ENCODE peak calls at places on chromosomes 4 and X, in six cellular contexts. T is K562, D is GM12892, V is GM12878, G is H1, I is HepG2. P is an unnamed sample.

GRCh38 chrX:104750146-104750699 is 184.2 kb downstream of the IL1RAPL2 start:
- DNase-seq in D (no peak), T (no peak), I (no peak), G (no peak), V (no peak), P (no peak)

GRCh38 chr4:48139688-48140087 is 5.6 kb upstream of the TXK start:
- DNase-seq in I (no peak), V (no peak), G (no peak), D (no peak), T (no peak), P (no peak)

GRCh38 chr4:57039345-57039744 is 60.6 kb downstream of the POLR2B start:
- DNase-seq in I (no peak), G (no peak), T (no peak), V (no peak), D (no peak), P (no peak)

GRCh38 chr4:138301536-138301935 is 59.4 kb upstream of the SLC7A11 start:
- DNase-seq in T (no peak), I (no peak), D (no peak), V (no peak), G (no peak), P (no peak)

GRCh38 chr4:25284466-25284865 is 28.1 kb upstream of the ZCCHC4 start:
- DNase-seq in G (no peak), I (no peak), D (no peak), V (no peak), T (no peak), P (no peak)

GRCh38 chrX:76477352-76477751 is 49.8 kb downstream of the MAGEE1 start:
- DNase-seq in I (no peak), V (no peak), G (no peak), T (no peak), D (no peak), P (no peak)

GRCh38 chr4:13907255-13907751 is 279.8 kb upstream of the BOD1L1 start:
- DNase-seq in I (peak), G (no peak), V (no peak), D (no peak), T (no peak), P (no peak)

GRCh38 chrX:150203249-150203647 is 159.9 kb upstream of the MAMLD1 start:
- DNase-seq in D (no peak), T (no peak), G (no peak), I (no peak), V (peak), P (no peak)

GRCh38 chr4:183987529-183987946 is 82.4 kb downstream of the STOX2 start:
- DNase-seq in T (no peak), I (no peak), V (no peak), G (no peak), D (no peak), P (no peak)

GRCh38 chr4:147822128-147822527 is 90.2 kb downstream of the ARHGAP10 start:
- DNase-seq in I (peak), G (no peak), V (no peak), D (no peak), T (no peak), P (no peak)

GRCh38 chr4:115873048-115873447 is 759.6 kb upstream of the NDST4 start:
- DNase-seq in T (no peak), G (no peak), I (no peak), D (no peak), V (no peak), P (no peak)

GRCh38 chrX:9992724-9993123 is 25.6 kb downstream of the CLDN34 start:
- DNase-seq in T (no peak), D (no peak), V (no peak), G (no peak), I (no peak), P (no peak)

GRCh38 chr4:168549145-168549544 is 52.3 kb downstream of the PALLD start:
- DNase-seq in V (no peak), T (no peak), I (no peak), G (no peak), D (no peak), P (no peak)

GRCh38 chr4:134544303-134544761 is 342.7 kb upstream of the PABPC4L start:
- DNase-seq in D (no peak), V (no peak), T (no peak), I (no peak), G (no peak), P (no peak)

GRCh38 chr4:87057835-87058234 is 123.0 kb downstream of the AFF1 start:
- DNase-seq in G (no peak), T (no peak), V (no peak), I (no peak), D (no peak), P (no peak)

GRCh38 chr4:123479944-123480343 is 83.3 kb downstream of the SPRY1 start:
- DNase-seq in G (no peak), T (no peak), I (peak), D (no peak), V (no peak), P (no peak)

GRCh38 chr4:183563874-183564273 is 59.0 kb downstream of the ING2 start:
- DNase-seq in D (no peak), V (no peak), G (no peak), T (no peak), I (no peak), P (no peak)

GRCh38 chrX:19924285-19924684 is 36.9 kb upstream of the SH3KBP1 start:
- DNase-seq in G (no peak), D (no peak), I (no peak), T (no peak), V (no peak), P (no peak)

GRCh38 chr4:121696641-121697461 is at the start of gene ANXA5:
- DNase-seq in V (no peak), T (peak), D (peak), G (peak), I (peak), P (peak)

GRCh38 chr4:186939766-186940165 is 216.1 kb upstream of the FAT1 start:
- DNase-seq in I (no peak), G (no peak), V (no peak), T (no peak), D (no peak), P (no peak)

GRCh38 chr4:55078987-55079386 is 46.4 kb downstream of the KDR start:
- DNase-seq in I (no peak), T (no peak), G (no peak), V (no peak), D (no peak), P (no peak)

GRCh38 chrX:70049406-70049805 is 332 bp downstream of the AWAT2 start:
- DNase-seq in G (no peak), D (no peak), I (no peak), V (no peak), T (no peak), P (no peak)

GRCh38 chr4:26822546-26822945 is 38.1 kb upstream of the STIM2 start:
- DNase-seq in G (no peak), D (no peak), I (no peak), T (no peak), V (peak), P (no peak)

GRCh38 chr4:18021720-18022571 is at the start of gene LCORL:
- DNase-seq in D (peak), V (peak), G (peak), T (peak), I (peak), P (peak)
- TF ChIP-seq POLR2A in D (no peak), V (peak), G (no peak), T (peak), I (peak), P (no peak)

GRCh38 chr4:156792462-156793085 is 179.0 kb downstream of the PDGFC start:
- DNase-seq in V (no peak), D (no peak), G (no peak), T (no peak), I (peak), P (no peak)

GRCh38 chr4:156798438-156798837 is 173.2 kb downstream of the PDGFC start:
- DNase-seq in T (no peak), D (no peak), V (no peak), I (no peak), G (no peak), P (no peak)

GRCh38 chr4:156790866-156791265 is 180.7 kb downstream of the PDGFC start:
- DNase-seq in G (no peak), T (no peak), I (peak), V (no peak), D (no peak), P (no peak)

GRCh38 chr4:156795727-156796126 is 175.9 kb downstream of the PDGFC start:
- DNase-seq in D (no peak), T (no peak), G (no peak), I (no peak), V (no peak), P (no peak)

DNA sequence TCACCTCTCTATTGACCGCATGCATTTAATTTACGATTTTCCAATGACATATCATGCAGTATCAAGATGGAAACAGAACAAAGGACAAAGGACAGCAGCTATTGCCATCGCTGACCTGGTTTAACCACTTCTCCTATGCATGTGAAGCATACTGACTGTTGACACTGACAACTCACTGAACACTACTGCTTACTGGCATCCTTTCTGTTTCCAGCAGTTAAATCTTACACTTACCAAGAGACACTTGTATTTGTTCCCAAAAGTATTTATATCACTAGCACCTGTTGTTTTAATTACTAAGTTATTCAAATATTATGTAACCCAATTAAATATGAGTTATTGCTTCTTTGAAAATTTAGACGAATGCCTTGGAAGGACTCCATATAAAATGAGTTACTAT is 176.7 kb downstream of the PDGFC start:
- DNase-seq in G (no peak), V (no peak), I (no peak), T (no peak), D (no peak), P (no peak)
- TF ChIP-seq TAF1 in G (no peak), V (no peak), I (no peak), T (no peak), D (no peak), P (no peak)

GRCh38 chr4:52861879-52862604 is at the start of gene RASL11B:
- DNase-seq in D (peak), V (peak), G (peak), I (peak), T (peak), P (peak)
- TF ChIP-seq POLR2A in D (no peak), V (peak), G (peak), I (no peak), T (peak), P (no peak)

GRCh38 chrX:130118396-130118795 is 8.1 kb upstream of the ELF4 start:
- DNase-seq in V (no peak), I (no peak), D (no peak), G (no peak), T (no peak), P (no peak)

GRCh38 chrX:130118941-130119640 is 8.8 kb upstream of the ELF4 start:
- DNase-seq in D (no peak), G (no peak), V (no peak), I (no peak), T (no peak), P (no peak)

GRCh38 chrX:130120321-130120731 is 10.0 kb upstream of the ELF4 start:
- DNase-seq in T (no peak), G (no peak), D (peak), V (no peak), I (no peak), P (peak)

GRCh38 chrX:130121505-130121800 is 11.2 kb upstream of the ELF4 start:
- DNase-seq in D (no peak), T (peak), I (no peak), V (no peak), G (no peak), P (no peak)

GRCh38 chrX:130120746-130121504 is 10.6 kb upstream of the ELF4 start:
- DNase-seq in V (no peak), G (peak), I (peak), T (peak), D (peak), P (peak)
- TF ChIP-seq TAF1 in V (no peak), G (no peak), I (no peak), T (peak), D (no peak), P (no peak)

P was measured in GM12891.